ENCODE peak calls at places on chromosomes 4 and X, in four cellular contexts. One of them, this sample, is unnamed.

GRCh38 chrX:14926471-14926870 is 53.2 kb downstream of the MOSPD2 start:
- DNase-seq in esophagus squamous epithelium: no peak
- DNase-seq in GM23338: no peak
- DNase-seq in GM12878: no peak
- DNase-seq in this sample: no peak

GRCh38 chr4:128286474-128287158 is 997 bp downstream of the PGRMC2 start:
- DNase-seq in GM12878: no peak
- DNase-seq in esophagus squamous epithelium: no peak
- DNase-seq in GM23338: peak; percentile 46
- DNase-seq in this sample: peak; percentile 82

GRCh38 chrX:71315917-71316316 is 14.4 kb downstream of the ITGB1BP2 start:
- DNase-seq in GM23338: no peak
- DNase-seq in esophagus squamous epithelium: no peak
- DNase-seq in GM12878: no peak
- DNase-seq in this sample: no peak

GRCh38 chr4:172521680-172522079 is 646.9 kb upstream of the GALNT7 start:
- DNase-seq in GM23338: no peak
- DNase-seq in esophagus squamous epithelium: no peak
- DNase-seq in GM12878: no peak
- DNase-seq in this sample: no peak

GRCh38 chr4:127782025-127782274 is 172 bp upstream of the HSPA4L start:
- DNase-seq in esophagus squamous epithelium: no peak
- DNase-seq in GM23338: peak; percentile 91
- DNase-seq in GM12878: peak; percentile 44
- DNase-seq in this sample: peak; percentile 86

GRCh38 chr4:40719008-40719623 is 30.6 kb upstream of the NSUN7 start:
- DNase-seq in GM12878: peak; percentile 71
- DNase-seq in GM23338: peak; percentile 71
- DNase-seq in esophagus squamous epithelium: no peak
- DNase-seq in this sample: peak; percentile 90

GRCh38 chr4:119113033-119113655 is 22.5 kb upstream of the MYOZ2 start:
- DNase-seq in esophagus squamous epithelium: no peak
- DNase-seq in GM12878: no peak
- DNase-seq in GM23338: no peak
- DNase-seq in this sample: peak; percentile 12

GRCh38 chrX:45849261-45849660 is 648.6 kb upstream of the DIPK2B start:
- DNase-seq in GM12878: no peak
- DNase-seq in GM23338: peak; percentile 14
- DNase-seq in esophagus squamous epithelium: no peak
- DNase-seq in this sample: peak; percentile 50

GRCh38 chr4:185119927-185120630 is 23.0 kb upstream of the SLC25A4 start:
- DNase-seq in esophagus squamous epithelium: no peak
- DNase-seq in GM12878: no peak
- DNase-seq in GM23338: no peak
- DNase-seq in this sample: no peak

GRCh38 chr4:68368566-68369473 is 18.9 kb upstream of the YTHDC1 start:
- DNase-seq in esophagus squamous epithelium: no peak
- DNase-seq in GM12878: no peak
- DNase-seq in GM23338: no peak
- DNase-seq in this sample: no peak

GRCh38 chr4:187175197-187175596 is 451.5 kb upstream of the FAT1 start:
- DNase-seq in GM23338: no peak
- DNase-seq in GM12878: no peak
- DNase-seq in esophagus squamous epithelium: no peak
- DNase-seq in this sample: no peak

GRCh38 chr4:37816006-37816405 is 10.5 kb upstream of the PGM2 start:
- DNase-seq in GM23338: no peak
- DNase-seq in esophagus squamous epithelium: no peak
- DNase-seq in GM12878: no peak
- DNase-seq in this sample: peak; percentile 37

GRCh38 chr4:47011189-47011518 is 17.8 kb upstream of the GABRA4 start:
- DNase-seq in esophagus squamous epithelium: no peak
- DNase-seq in GM12878: no peak
- DNase-seq in GM23338: no peak
- DNase-seq in this sample: no peak

GRCh38 chr4:20251796-20252655 is at the start of gene SLIT2:
- DNase-seq in GM23338: peak; percentile 85
- DNase-seq in GM12878: no peak
- DNase-seq in esophagus squamous epithelium: no peak
- DNase-seq in this sample: peak; percentile 73

GRCh38 chrX:14864626-14865025 is 8.2 kb downstream of the FANCB start:
- DNase-seq in GM23338: no peak
- DNase-seq in esophagus squamous epithelium: no peak
- DNase-seq in GM12878: no peak
- DNase-seq in this sample: no peak

GRCh38 chr4:179415016-179415841 is 1973.0 kb upstream of the AGA start:
- DNase-seq in esophagus squamous epithelium: no peak
- DNase-seq in GM23338: no peak
- DNase-seq in GM12878: no peak
- DNase-seq in this sample: no peak

GRCh38 chr4:145012841-145013240 is 85.2 kb downstream of the ANAPC10 start:
- DNase-seq in GM23338: no peak
- DNase-seq in GM12878: no peak
- DNase-seq in esophagus squamous epithelium: no peak
- DNase-seq in this sample: peak; percentile 1

GRCh38 chrX:23012162-23012561 is 12.4 kb downstream of the DDX53 start:
- DNase-seq in esophagus squamous epithelium: no peak
- DNase-seq in GM23338: no peak
- DNase-seq in GM12878: no peak
- DNase-seq in this sample: no peak

GRCh38 chr4:147453561-147454141 is 27.2 kb upstream of the EDNRA start:
- DNase-seq in GM23338: peak; percentile 32
- DNase-seq in esophagus squamous epithelium: no peak
- DNase-seq in GM12878: no peak
- DNase-seq in this sample: no peak

GRCh38 chrX:114584983-114585842 is 1.3 kb downstream of the HTR2C start:
- DNase-seq in GM12878: no peak
- DNase-seq in GM23338: peak; percentile 29
- DNase-seq in esophagus squamous epithelium: no peak
- DNase-seq in this sample: no peak

GRCh38 chrX:39582091-39582490 is 515.7 kb downstream of the BCOR start:
- DNase-seq in GM12878: no peak
- DNase-seq in GM23338: no peak
- DNase-seq in esophagus squamous epithelium: no peak
- DNase-seq in this sample: peak; percentile 38

DNA sequence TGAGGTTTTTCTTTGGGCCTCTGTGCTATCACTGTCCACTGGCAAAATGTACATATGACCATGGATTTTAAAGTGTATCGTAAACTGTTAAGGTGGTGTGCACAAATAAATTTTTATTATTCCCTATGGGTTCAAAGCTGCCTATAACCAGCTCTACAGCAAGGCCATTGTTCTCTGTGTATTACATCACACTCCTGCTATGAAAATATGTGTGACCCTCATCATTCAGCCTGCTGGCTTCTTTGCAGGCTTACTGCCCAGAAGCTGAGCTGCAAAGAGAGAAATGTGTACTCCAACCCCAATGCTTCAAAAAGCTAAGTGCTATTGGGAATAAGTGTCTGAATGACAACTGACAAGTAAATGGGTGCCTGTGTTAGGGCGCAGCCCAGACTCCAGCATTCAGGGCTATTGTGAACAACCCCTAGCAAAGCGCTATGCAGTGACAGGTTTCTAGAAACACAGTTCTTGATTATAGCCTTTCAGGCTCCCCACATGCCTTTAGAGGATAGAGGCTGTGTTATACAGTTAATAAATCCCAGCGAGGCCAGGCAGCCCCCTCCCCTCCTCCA is 220.4 kb upstream of the RADX start:
- DNase-seq in GM12878: no peak
- DNase-seq in esophagus squamous epithelium: no peak
- DNase-seq in GM23338: no peak
- DNase-seq in this sample: no peak
- H3K27ac ChIP-seq in GM12878: no peak overlapping the region
- H3K27ac ChIP-seq in esophagus squamous epithelium: no peak overlapping the region
- H3K27ac ChIP-seq in GM23338: no peak overlapping the region
- H3K27ac ChIP-seq in this sample: no peak overlapping the region

DNA sequence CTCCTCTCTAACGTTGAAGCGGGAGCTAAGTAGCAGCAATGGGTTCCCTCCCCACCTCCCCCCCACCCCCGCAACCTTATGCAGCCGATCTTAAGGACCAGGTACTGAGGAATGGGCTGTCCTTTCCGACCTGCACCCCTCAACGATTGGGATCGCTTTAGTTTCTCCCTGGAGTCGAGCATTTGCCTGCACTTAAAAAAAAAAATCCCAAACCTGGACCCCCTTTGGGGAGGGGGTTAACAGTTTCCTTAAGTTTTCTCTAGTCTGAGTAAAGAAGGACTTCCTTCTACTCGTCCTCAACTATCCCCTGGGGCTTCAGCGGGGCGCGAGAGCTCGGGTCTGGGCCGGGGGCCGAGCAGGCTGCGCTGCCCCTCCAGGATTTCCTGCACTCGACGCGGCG is 25.7 kb upstream of the BCORL1 start:
- DNase-seq in GM23338: no peak
- DNase-seq in GM12878: no peak
- DNase-seq in esophagus squamous epithelium: no peak
- DNase-seq in this sample: no peak
- H3K4me3 ChIP-seq in GM23338: peak overlapping the region; percentile 56
- H3K4me3 ChIP-seq in GM12878: no peak overlapping the region
- H3K4me3 ChIP-seq in esophagus squamous epithelium: peak overlapping the region; percentile 29
- H3K4me3 ChIP-seq in this sample: peak overlapping the region; percentile 5

GRCh38 chrX:103831803-103832544 is at the start of gene RAB9B:
- DNase-seq in esophagus squamous epithelium: no peak
- DNase-seq in GM23338: peak; percentile 36
- DNase-seq in GM12878: no peak
- DNase-seq in this sample: peak; percentile 6

GRCh38 chrX:103830848-103831247 is 1.2 kb downstream of the RAB9B start:
- DNase-seq in GM12878: no peak
- DNase-seq in esophagus squamous epithelium: no peak
- DNase-seq in GM23338: no peak
- DNase-seq in this sample: no peak

GRCh38 chrX:103828529-103828928 is 3.5 kb downstream of the RAB9B start:
- DNase-seq in esophagus squamous epithelium: no peak
- DNase-seq in GM23338: no peak
- DNase-seq in GM12878: no peak
- DNase-seq in this sample: no peak

GRCh38 chrX:103825881-103826280 is 6.2 kb downstream of the RAB9B start:
- DNase-seq in GM12878: no peak
- DNase-seq in GM23338: no peak
- DNase-seq in esophagus squamous epithelium: no peak
- DNase-seq in this sample: no peak

DNA sequence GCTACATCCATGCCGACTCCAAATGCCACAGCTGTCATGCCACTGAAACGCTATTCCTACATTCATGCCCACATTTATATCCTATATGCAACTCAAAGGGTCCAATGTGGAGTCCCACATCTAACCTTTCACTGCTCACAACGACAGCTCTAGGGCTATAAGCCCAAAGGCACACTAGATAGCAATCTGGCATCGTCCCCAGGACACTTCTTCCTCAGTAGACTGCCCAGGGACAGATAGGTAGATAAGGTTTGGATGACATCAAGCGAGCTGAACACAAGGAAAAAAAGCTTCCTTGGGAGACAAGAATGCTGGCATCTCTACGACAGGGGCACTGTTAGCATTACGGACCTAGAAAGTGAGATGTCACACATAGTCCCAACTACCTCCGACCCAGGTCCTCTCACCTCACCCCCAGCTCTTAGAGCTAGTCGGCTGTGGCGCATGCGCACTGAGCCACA is 685 bp downstream of the RAB9B start:
- DNase-seq in GM12878: no peak
- DNase-seq in GM23338: peak; percentile 74
- DNase-seq in esophagus squamous epithelium: no peak
- DNase-seq in this sample: peak; percentile 39
- H3K27ac ChIP-seq in GM12878: no peak overlapping the region
- H3K27ac ChIP-seq in GM23338: no peak overlapping the region
- H3K27ac ChIP-seq in esophagus squamous epithelium: no peak overlapping the region
- H3K27ac ChIP-seq in this sample: no peak overlapping the region

GRCh38 chrX:25018682-25019081 is 2.9 kb upstream of the ARX start:
- DNase-seq in GM12878: no peak
- DNase-seq in GM23338: no peak
- DNase-seq in esophagus squamous epithelium: no peak
- DNase-seq in this sample: no peak

GRCh38 chrX:25020391-25021131 is 4.8 kb upstream of the ARX start:
- DNase-seq in GM23338: peak; percentile 68
- DNase-seq in esophagus squamous epithelium: no peak
- DNase-seq in GM12878: no peak
- DNase-seq in this sample: no peak

GRCh38 chrX:25021132-25021498 is 5.3 kb upstream of the ARX start:
- DNase-seq in GM12878: no peak
- DNase-seq in esophagus squamous epithelium: no peak
- DNase-seq in GM23338: no peak
- DNase-seq in this sample: no peak

GRCh38 chrX:25017667-25018247 is 2.0 kb upstream of the ARX start:
- DNase-seq in esophagus squamous epithelium: no peak
- DNase-seq in GM23338: no peak
- DNase-seq in GM12878: no peak
- DNase-seq in this sample: no peak

DNA sequence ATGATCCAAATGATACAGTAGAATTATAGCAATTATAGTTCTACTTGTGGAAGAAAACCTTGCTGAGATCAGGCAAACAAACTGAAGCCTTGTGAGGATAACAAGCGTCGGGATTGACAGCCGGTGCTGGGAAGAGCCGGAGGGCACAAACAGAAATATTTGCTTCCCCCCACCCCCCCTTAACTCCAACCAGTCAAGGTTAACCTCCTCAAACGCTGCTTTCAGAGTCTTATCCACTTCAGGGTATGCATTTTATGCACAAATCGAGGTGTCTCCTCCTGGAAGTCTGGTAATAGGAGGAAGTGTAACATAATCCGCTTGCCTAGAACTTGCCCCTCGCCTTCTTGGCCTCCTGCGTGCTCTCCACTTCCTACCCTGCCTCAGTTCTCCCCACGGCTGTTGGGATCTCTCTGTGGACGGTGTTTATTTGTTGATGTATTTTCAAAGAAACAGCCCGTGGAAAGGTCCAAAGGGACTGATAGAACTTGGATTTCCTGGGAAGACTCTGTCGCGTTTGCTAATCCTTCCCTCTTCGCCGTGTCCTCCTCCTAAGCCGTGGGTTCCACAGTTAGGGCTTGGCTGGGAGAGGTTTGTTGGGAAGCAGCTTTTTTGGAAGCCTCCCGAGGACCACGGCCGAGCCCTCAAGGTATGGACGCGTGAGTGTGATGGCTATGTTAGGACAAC is 4.1 kb upstream of the ARX start:
- DNase-seq in esophagus squamous epithelium: no peak
- DNase-seq in GM23338: no peak
- DNase-seq in GM12878: no peak
- DNase-seq in this sample: no peak
- H3K4me3 ChIP-seq in esophagus squamous epithelium: no peak overlapping the region
- H3K4me3 ChIP-seq in GM23338: peak overlapping the region; percentile 57
- H3K4me3 ChIP-seq in GM12878: no peak overlapping the region
- H3K4me3 ChIP-seq in this sample: no peak overlapping the region

GRCh38 chr4:29295280-29295679 is 1424.9 kb upstream of the PCDH7 start:
- DNase-seq in GM12878: no peak
- DNase-seq in GM23338: no peak
- DNase-seq in esophagus squamous epithelium: no peak
- DNase-seq in this sample: no peak
- H3K27ac ChIP-seq in GM12878: no peak overlapping the region
- H3K27ac ChIP-seq in GM23338: no peak overlapping the region
- H3K27ac ChIP-seq in esophagus squamous epithelium: no peak overlapping the region
- H3K27ac ChIP-seq in this sample: no peak overlapping the region